ENCODE peak calls at places on chromosomes 7 and 10, in nine cellular contexts. K is choroid plexus epithelial cell, U is AG09309, V is esophagus squamous epithelium, R is WTC11, O is prostate gland, N is left ventricle myocardium inferior, G is kidney epithelial cell, C is fibroblast of pulmonary artery. L is an unnamed sample.

GRCh38 chr7:87816389-87816788 is 59.8 kb downstream of the SLC25A40 start:
- DNase-seq in K (no peak), U (no peak), V (no peak), R (no peak), O (no peak), N (no peak), G (no peak), C (no peak), L (no peak)

GRCh38 chr7:27116521-27116946 is 14.0 kb downstream of the HOXA4 start:
- DNase-seq in K (no peak), U (no peak), V (no peak), R (no peak), O (no peak), N (no peak), G (no peak), C (no peak), L (no peak)

GRCh38 chr7:155169081-155169480 is 99.0 kb downstream of the HTR5A start:
- DNase-seq in K (no peak), U (no peak), V (no peak), R (no peak), O (no peak), N (no peak), G (no peak), C (no peak), L (no peak)

GRCh38 chr10:13773496-13774170 is 186.9 kb downstream of the PRPF18 start:
- DNase-seq in K (no peak), U (no peak), V (no peak), R (no peak), O (no peak), N (peak; percentile 21), G (no peak), C (no peak), L (no peak)

GRCh38 chr7:46215987-46216567 is 295.0 kb upstream of the IGFBP3 start:
- DNase-seq in K (no peak), U (no peak), V (no peak), R (peak; percentile 16), O (peak; percentile 36), N (peak; percentile 37), G (no peak), C (peak; percentile 48), L (no peak)

GRCh38 chr7:101502466-101503098 is 126.5 kb downstream of the MYL10 start:
- DNase-seq in K (no peak), U (no peak), V (no peak), R (no peak), O (no peak), N (no peak), G (no peak), C (no peak), L (no peak)

GRCh38 chr10:125633517-125633999 is 49.4 kb downstream of the TEX36 start:
- DNase-seq in K (no peak), U (peak; percentile 31), V (no peak), R (no peak), O (peak; percentile 83), N (no peak), G (peak; percentile 12), C (no peak), L (no peak)

GRCh38 chr10:32253821-32254220 is 93.1 kb downstream of the EPC1 start:
- DNase-seq in K (no peak), U (no peak), V (no peak), R (no peak), O (no peak), N (no peak), G (no peak), C (no peak), L (no peak)

GRCh38 chr7:96273716-96274115 is 48.2 kb downstream of the SLC25A13 start:
- DNase-seq in K (peak; percentile 56), U (no peak), V (no peak), R (no peak), O (no peak), N (no peak), G (no peak), C (no peak), L (no peak)

GRCh38 chr10:100419911-100420449 is 42.8 kb upstream of the WNT8B start:
- DNase-seq in K (no peak), U (no peak), V (no peak), R (no peak), O (no peak), N (no peak), G (no peak), C (no peak), L (no peak)

GRCh38 chr10:104612577-104613205 is 28.4 kb upstream of the SORCS3 start:
- DNase-seq in K (no peak), U (no peak), V (no peak), R (peak; percentile 10), O (no peak), N (no peak), G (no peak), C (no peak), L (no peak)

GRCh38 chr10:49615721-49616120 is 1.9 kb downstream of the CHAT start:
- DNase-seq in K (no peak), U (no peak), V (no peak), R (peak; percentile 5), O (no peak), N (no peak), G (no peak), C (no peak), L (no peak)

GRCh38 chr7:7183833-7184463 is 1.6 kb downstream of the C1GALT1 start:
- DNase-seq in K (peak; percentile 38), U (no peak), V (no peak), R (no peak), O (no peak), N (no peak), G (no peak), C (peak; percentile 26), L (no peak)

GRCh38 chr10:72328045-72328828 is 26.5 kb downstream of the DNAJB12 start:
- DNase-seq in K (peak; percentile 81), U (no peak), V (no peak), R (peak; percentile 78), O (peak; percentile 71), N (peak; percentile 76), G (no peak), C (peak; percentile 78), L (peak; percentile 72)

GRCh38 chr10:82813856-82814255 is 938.9 kb downstream of the NRG3 start:
- DNase-seq in K (peak; percentile 10), U (no peak), V (no peak), R (no peak), O (no peak), N (no peak), G (peak; percentile 35), C (peak; percentile 6), L (peak; percentile 72)

GRCh38 chr10:82814635-82815034 is 939.6 kb downstream of the NRG3 start:
- DNase-seq in K (peak; percentile 2), U (no peak), V (no peak), R (no peak), O (no peak), N (no peak), G (no peak), C (no peak), L (no peak)

GRCh38 chr10:82815680-82816079 is 940.7 kb downstream of the NRG3 start:
- DNase-seq in K (no peak), U (no peak), V (no peak), R (no peak), O (no peak), N (no peak), G (no peak), C (no peak), L (no peak)

GRCh38 chr10:82811621-82812020 is 936.6 kb downstream of the NRG3 start:
- DNase-seq in K (peak; percentile 10), U (no peak), V (no peak), R (peak; percentile 74), O (no peak), N (no peak), G (no peak), C (peak; percentile 37), L (peak; percentile 23)
- TF ChIP-seq CTCF in K (peak; percentile 42), U (peak; percentile 49), V (peak; percentile 49), R (peak; percentile 72), O (no peak), N (peak; percentile 30), G (peak; percentile 53), C (peak; percentile 70), L (peak; percentile 13)

DNA sequence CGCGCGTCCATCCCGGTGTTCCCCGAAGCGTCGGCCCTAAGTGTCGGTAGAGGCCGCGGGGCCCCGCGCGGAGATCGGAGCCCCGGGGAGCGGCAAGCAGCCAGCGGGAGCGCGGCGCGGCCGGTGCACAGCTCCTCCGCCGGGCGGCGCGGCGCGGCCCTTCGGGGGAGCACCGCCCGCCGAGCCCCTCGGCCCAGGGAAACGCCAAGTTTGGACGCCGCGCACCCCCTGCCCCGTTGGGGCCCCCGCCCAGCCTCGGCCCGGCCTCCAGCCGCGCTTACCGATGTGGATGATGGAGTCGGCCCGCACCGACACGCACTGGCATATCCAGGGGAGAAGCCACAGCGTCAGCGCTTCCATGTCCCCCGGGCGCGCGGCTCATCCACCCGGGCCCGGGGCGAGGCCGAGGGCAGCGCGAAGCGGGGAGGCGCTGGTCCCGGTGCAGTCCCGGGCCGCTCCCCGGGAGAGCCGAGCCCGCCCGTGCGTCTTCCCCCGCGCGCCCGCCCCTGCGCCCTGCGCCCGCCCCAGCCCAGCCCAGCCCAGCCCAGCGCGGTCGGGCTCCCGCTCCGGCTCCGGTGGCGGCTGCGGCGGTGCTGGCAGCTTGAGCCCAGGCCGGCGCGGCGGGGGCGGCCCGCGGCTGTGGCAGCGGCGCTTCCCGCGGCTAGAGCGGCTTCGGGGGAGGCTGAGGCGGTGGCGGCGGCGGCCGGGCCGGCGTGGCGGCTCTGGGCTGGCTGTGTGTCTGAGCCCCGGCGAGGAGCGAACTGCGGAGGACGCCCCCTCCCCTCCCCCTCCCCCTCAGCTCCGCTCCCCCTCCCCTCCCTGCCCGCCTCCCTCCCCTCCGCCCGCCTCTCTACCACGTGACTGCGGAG is at the start of gene GRID1:
- DNase-seq in K (peak; percentile 13), U (no peak), V (no peak), R (peak; percentile 58), O (peak; percentile 42), N (no peak), G (no peak), C (no peak), L (peak; percentile 38)
- TF ChIP-seq CTCF in K (no peak), U (no peak), V (peak; percentile 7), R (no peak), O (no peak), N (peak; percentile 24), G (no peak), C (no peak), L (no peak)

GRCh38 chr10:132746801-132747625 is 38.9 kb downstream of the NKX6-2 start:
- DNase-seq in K (no peak), U (no peak), V (no peak), R (peak; percentile 34), O (no peak), N (no peak), G (no peak), C (no peak), L (no peak)
- TF ChIP-seq CTCF in K (no peak), U (no peak), V (no peak), R (no peak), O (no peak), N (no peak), G (no peak), C (no peak), L (no peak)

DNA sequence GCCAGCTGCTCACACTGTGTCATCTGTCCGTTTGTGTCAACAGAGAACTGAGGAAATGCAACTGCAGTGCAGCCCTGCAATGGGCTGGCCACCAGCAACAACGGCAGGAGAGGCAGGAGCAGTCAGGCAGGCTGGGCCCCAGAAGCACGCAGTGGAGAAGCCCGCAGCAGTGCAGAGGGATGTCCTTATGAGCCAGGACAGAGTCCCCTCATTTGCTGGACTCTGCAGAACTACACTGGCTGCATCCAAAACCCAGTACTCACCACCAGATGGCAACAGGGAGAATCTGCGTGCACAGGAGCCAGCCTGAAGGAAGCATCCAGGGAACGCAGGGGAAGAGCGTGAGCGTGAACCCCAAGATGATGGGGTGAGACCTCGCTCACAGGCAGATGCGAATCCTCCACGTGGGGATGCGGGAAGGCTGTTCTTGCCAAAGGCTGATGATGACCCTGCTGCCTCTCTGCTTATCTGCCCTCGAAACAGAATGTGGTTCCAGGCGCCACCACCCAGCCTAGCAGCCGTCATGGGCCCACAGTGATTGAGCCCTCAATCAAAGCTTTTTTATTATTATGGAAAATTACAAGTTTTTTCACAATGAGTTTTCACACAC is 232.1 kb downstream of the PTPRN2 start:
- DNase-seq in K (peak; percentile 35), U (no peak), V (no peak), R (peak; percentile 61), O (no peak), N (no peak), G (no peak), C (no peak), L (no peak)
- TF ChIP-seq CTCF in K (peak; percentile 56), U (peak; percentile 15), V (peak; percentile 43), R (peak; percentile 32), O (no peak), N (no peak), G (no peak), C (no peak), L (no peak)

L was measured in pancreas.